ENCODE peak calls at places on chromosomes 13 and 19, in seven cellular contexts. One of them, this sample, is unnamed.

GRCh38 chr19:575527-576506 is 3.4 kb downstream of the BSG start:
- DNase-seq in EH: peak; percentile 71
- DNase-seq in colonic mucosa: no peak
- DNase-seq in epithelial cell of esophagus: peak; percentile 89
- DNase-seq in H4: peak; percentile 56
- DNase-seq in stimulated activated CD4-positive, alpha-beta T cell treated with anti-CD3 and anti-CD28 coated beads, Interleukin-1b, Interleukin-23, amount 100 ng/mL, for 4 hours: no peak
- DNase-seq in lung microvascular endothelial cell: peak; percentile 72
- DNase-seq in this sample: no peak

GRCh38 chr13:91313103-91313502 is 34.4 kb upstream of the MIR17HG start:
- DNase-seq in EH: peak; percentile 21
- DNase-seq in colonic mucosa: no peak
- DNase-seq in epithelial cell of esophagus: peak; percentile 2
- DNase-seq in H4: peak; percentile 19
- DNase-seq in stimulated activated CD4-positive, alpha-beta T cell treated with anti-CD3 and anti-CD28 coated beads, Interleukin-1b, Interleukin-23, amount 100 ng/mL, for 4 hours: peak; percentile 25
- DNase-seq in lung microvascular endothelial cell: peak; percentile 57
- DNase-seq in this sample: no peak

GRCh38 chr19:548841-549830 is 5.3 kb downstream of the GZMM start:
- DNase-seq in EH: no peak
- DNase-seq in colonic mucosa: no peak
- DNase-seq in epithelial cell of esophagus: no peak
- DNase-seq in H4: no peak
- DNase-seq in stimulated activated CD4-positive, alpha-beta T cell treated with anti-CD3 and anti-CD28 coated beads, Interleukin-1b, Interleukin-23, amount 100 ng/mL, for 4 hours: no peak
- DNase-seq in lung microvascular endothelial cell: no peak
- DNase-seq in this sample: no peak

GRCh38 chr13:41004875-41005693 is 14.0 kb downstream of the ELF1 start:
- DNase-seq in EH: peak; percentile 61
- DNase-seq in colonic mucosa: no peak
- DNase-seq in epithelial cell of esophagus: no peak
- DNase-seq in H4: peak; percentile 18
- DNase-seq in stimulated activated CD4-positive, alpha-beta T cell treated with anti-CD3 and anti-CD28 coated beads, Interleukin-1b, Interleukin-23, amount 100 ng/mL, for 4 hours: no peak
- DNase-seq in lung microvascular endothelial cell: peak; percentile 62
- DNase-seq in this sample: no peak

GRCh38 chr13:111404746-111405145 is 84.3 kb downstream of the TEX29 start:
- DNase-seq in EH: no peak
- DNase-seq in colonic mucosa: no peak
- DNase-seq in epithelial cell of esophagus: no peak
- DNase-seq in H4: no peak
- DNase-seq in stimulated activated CD4-positive, alpha-beta T cell treated with anti-CD3 and anti-CD28 coated beads, Interleukin-1b, Interleukin-23, amount 100 ng/mL, for 4 hours: no peak
- DNase-seq in lung microvascular endothelial cell: no peak
- DNase-seq in this sample: no peak

GRCh38 chr13:93259527-93260080 is 33.0 kb downstream of the GPC6 start:
- DNase-seq in EH: no peak
- DNase-seq in colonic mucosa: no peak
- DNase-seq in epithelial cell of esophagus: peak; percentile 23
- DNase-seq in H4: no peak
- DNase-seq in stimulated activated CD4-positive, alpha-beta T cell treated with anti-CD3 and anti-CD28 coated beads, Interleukin-1b, Interleukin-23, amount 100 ng/mL, for 4 hours: no peak
- DNase-seq in lung microvascular endothelial cell: no peak
- DNase-seq in this sample: no peak

GRCh38 chr13:98998831-98999634 is 21.2 kb upstream of the DOCK9 start:
- DNase-seq in EH: peak; percentile 35
- DNase-seq in colonic mucosa: no peak
- DNase-seq in epithelial cell of esophagus: no peak
- DNase-seq in H4: no peak
- DNase-seq in stimulated activated CD4-positive, alpha-beta T cell treated with anti-CD3 and anti-CD28 coated beads, Interleukin-1b, Interleukin-23, amount 100 ng/mL, for 4 hours: peak; percentile 11
- DNase-seq in lung microvascular endothelial cell: peak; percentile 62
- DNase-seq in this sample: peak; percentile 59

GRCh38 chr19:16244091-16244490 is 46.4 kb downstream of the AP1M1 start:
- DNase-seq in EH: peak; percentile 58
- DNase-seq in colonic mucosa: no peak
- DNase-seq in epithelial cell of esophagus: no peak
- DNase-seq in H4: no peak
- DNase-seq in stimulated activated CD4-positive, alpha-beta T cell treated with anti-CD3 and anti-CD28 coated beads, Interleukin-1b, Interleukin-23, amount 100 ng/mL, for 4 hours: no peak
- DNase-seq in lung microvascular endothelial cell: no peak
- DNase-seq in this sample: no peak

GRCh38 chr19:49491804-49492572 is 4.2 kb upstream of the RPS11 start:
- DNase-seq in EH: no peak
- DNase-seq in colonic mucosa: no peak
- DNase-seq in epithelial cell of esophagus: no peak
- DNase-seq in H4: peak; percentile 3
- DNase-seq in stimulated activated CD4-positive, alpha-beta T cell treated with anti-CD3 and anti-CD28 coated beads, Interleukin-1b, Interleukin-23, amount 100 ng/mL, for 4 hours: no peak
- DNase-seq in lung microvascular endothelial cell: no peak
- DNase-seq in this sample: no peak

GRCh38 chr19:14023404-14024235 is 4.3 kb upstream of the RLN3 start:
- DNase-seq in EH: peak; percentile 46
- DNase-seq in colonic mucosa: peak; percentile 72
- DNase-seq in epithelial cell of esophagus: peak; percentile 54
- DNase-seq in H4: peak; percentile 84
- DNase-seq in stimulated activated CD4-positive, alpha-beta T cell treated with anti-CD3 and anti-CD28 coated beads, Interleukin-1b, Interleukin-23, amount 100 ng/mL, for 4 hours: no peak
- DNase-seq in lung microvascular endothelial cell: peak; percentile 72
- DNase-seq in this sample: peak; percentile 55

GRCh38 chr13:65091031-65091430 is 2139.1 kb downstream of the PCDH9 start:
- DNase-seq in EH: no peak
- DNase-seq in colonic mucosa: no peak
- DNase-seq in epithelial cell of esophagus: no peak
- DNase-seq in H4: no peak
- DNase-seq in stimulated activated CD4-positive, alpha-beta T cell treated with anti-CD3 and anti-CD28 coated beads, Interleukin-1b, Interleukin-23, amount 100 ng/mL, for 4 hours: no peak
- DNase-seq in lung microvascular endothelial cell: no peak
- DNase-seq in this sample: no peak

GRCh38 chr19:38057954-38058690 is 151.1 kb downstream of the SIPA1L3 start:
- DNase-seq in EH: no peak
- DNase-seq in colonic mucosa: peak; percentile 71
- DNase-seq in epithelial cell of esophagus: peak; percentile 48
- DNase-seq in H4: no peak
- DNase-seq in stimulated activated CD4-positive, alpha-beta T cell treated with anti-CD3 and anti-CD28 coated beads, Interleukin-1b, Interleukin-23, amount 100 ng/mL, for 4 hours: no peak
- DNase-seq in lung microvascular endothelial cell: no peak
- DNase-seq in this sample: peak; percentile 85

GRCh38 chr19:39270091-39270871 is 2.1 kb downstream of the IFNL2 start:
- DNase-seq in EH: peak; percentile 30
- DNase-seq in colonic mucosa: no peak
- DNase-seq in epithelial cell of esophagus: no peak
- DNase-seq in H4: no peak
- DNase-seq in stimulated activated CD4-positive, alpha-beta T cell treated with anti-CD3 and anti-CD28 coated beads, Interleukin-1b, Interleukin-23, amount 100 ng/mL, for 4 hours: no peak
- DNase-seq in lung microvascular endothelial cell: peak; percentile 63
- DNase-seq in this sample: no peak

GRCh38 chr19:2719910-2720776 is 1.0 kb downstream of the DIRAS1 start:
- DNase-seq in EH: peak; percentile 52
- DNase-seq in colonic mucosa: no peak
- DNase-seq in epithelial cell of esophagus: no peak
- DNase-seq in H4: no peak
- DNase-seq in stimulated activated CD4-positive, alpha-beta T cell treated with anti-CD3 and anti-CD28 coated beads, Interleukin-1b, Interleukin-23, amount 100 ng/mL, for 4 hours: no peak
- DNase-seq in lung microvascular endothelial cell: no peak
- DNase-seq in this sample: no peak

GRCh38 chr13:50060718-50061117 is 45.5 kb downstream of the KCNRG start:
- DNase-seq in EH: no peak
- DNase-seq in colonic mucosa: no peak
- DNase-seq in epithelial cell of esophagus: no peak
- DNase-seq in H4: no peak
- DNase-seq in stimulated activated CD4-positive, alpha-beta T cell treated with anti-CD3 and anti-CD28 coated beads, Interleukin-1b, Interleukin-23, amount 100 ng/mL, for 4 hours: no peak
- DNase-seq in lung microvascular endothelial cell: no peak
- DNase-seq in this sample: no peak

GRCh38 chr19:44776402-44777096 is 1.1 kb upstream of the CBLC start:
- DNase-seq in EH: no peak
- DNase-seq in colonic mucosa: peak; percentile 95
- DNase-seq in epithelial cell of esophagus: peak; percentile 100
- DNase-seq in H4: no peak
- DNase-seq in stimulated activated CD4-positive, alpha-beta T cell treated with anti-CD3 and anti-CD28 coated beads, Interleukin-1b, Interleukin-23, amount 100 ng/mL, for 4 hours: no peak
- DNase-seq in lung microvascular endothelial cell: no peak
- DNase-seq in this sample: no peak

GRCh38 chr13:23558675-23559536 is 11.3 kb upstream of the TNFRSF19 start:
- DNase-seq in EH: peak; percentile 87
- DNase-seq in colonic mucosa: no peak
- DNase-seq in epithelial cell of esophagus: peak; percentile 86
- DNase-seq in H4: peak; percentile 81
- DNase-seq in stimulated activated CD4-positive, alpha-beta T cell treated with anti-CD3 and anti-CD28 coated beads, Interleukin-1b, Interleukin-23, amount 100 ng/mL, for 4 hours: no peak
- DNase-seq in lung microvascular endothelial cell: peak; percentile 81
- DNase-seq in this sample: no peak

GRCh38 chr13:114116734-114117133 is 15.7 kb downstream of the RASA3 start:
- DNase-seq in EH: no peak
- DNase-seq in colonic mucosa: no peak
- DNase-seq in epithelial cell of esophagus: no peak
- DNase-seq in H4: no peak
- DNase-seq in stimulated activated CD4-positive, alpha-beta T cell treated with anti-CD3 and anti-CD28 coated beads, Interleukin-1b, Interleukin-23, amount 100 ng/mL, for 4 hours: no peak
- DNase-seq in lung microvascular endothelial cell: no peak
- DNase-seq in this sample: no peak

GRCh38 chr13:99414048-99414995 is 87.0 kb upstream of the TM9SF2 start:
- DNase-seq in EH: no peak
- DNase-seq in colonic mucosa: no peak
- DNase-seq in epithelial cell of esophagus: no peak
- DNase-seq in H4: no peak
- DNase-seq in stimulated activated CD4-positive, alpha-beta T cell treated with anti-CD3 and anti-CD28 coated beads, Interleukin-1b, Interleukin-23, amount 100 ng/mL, for 4 hours: no peak
- DNase-seq in lung microvascular endothelial cell: no peak
- DNase-seq in this sample: peak; percentile 71

GRCh38 chr19:49337267-49338022 is 2.2 kb downstream of the CD37 start:
- DNase-seq in EH: no peak
- DNase-seq in colonic mucosa: no peak
- DNase-seq in epithelial cell of esophagus: no peak
- DNase-seq in H4: no peak
- DNase-seq in stimulated activated CD4-positive, alpha-beta T cell treated with anti-CD3 and anti-CD28 coated beads, Interleukin-1b, Interleukin-23, amount 100 ng/mL, for 4 hours: no peak
- DNase-seq in lung microvascular endothelial cell: no peak
- DNase-seq in this sample: no peak

GRCh38 chr19:50794074-50794777 is 4.0 kb downstream of the ACP4 start:
- DNase-seq in EH: no peak
- DNase-seq in colonic mucosa: peak; percentile 47
- DNase-seq in epithelial cell of esophagus: no peak
- DNase-seq in H4: peak; percentile 47
- DNase-seq in stimulated activated CD4-positive, alpha-beta T cell treated with anti-CD3 and anti-CD28 coated beads, Interleukin-1b, Interleukin-23, amount 100 ng/mL, for 4 hours: no peak
- DNase-seq in lung microvascular endothelial cell: no peak
- DNase-seq in this sample: peak; percentile 84

GRCh38 chr13:68232351-68233130 is 1002.4 kb upstream of the PCDH9 start:
- DNase-seq in EH: no peak
- DNase-seq in colonic mucosa: no peak
- DNase-seq in epithelial cell of esophagus: peak; percentile 9
- DNase-seq in H4: no peak
- DNase-seq in stimulated activated CD4-positive, alpha-beta T cell treated with anti-CD3 and anti-CD28 coated beads, Interleukin-1b, Interleukin-23, amount 100 ng/mL, for 4 hours: no peak
- DNase-seq in lung microvascular endothelial cell: no peak
- DNase-seq in this sample: no peak